ENCODE peak calls at places on chromosomes 2 and 18, in six cellular contexts. Q, L, I, P, Y and Z are unnamed samples.

GRCh38 chr2:46847185-46847710 is 68.4 kb downstream of the MCFD2 start:
- DNase-seq in Y (peak; percentile 77), L (peak; percentile 95), Q (peak; percentile 93), P (no peak), I (peak; percentile 96), Z (peak; percentile 96)

GRCh38 chr2:54871457-54872103 is 148.1 kb downstream of the EML6 start:
- DNase-seq in I (no peak), Y (peak; percentile 73), P (no peak), Q (no peak), L (no peak), Z (no peak)

GRCh38 chr2:220396287-220396686 is 768.9 kb downstream of the SLC4A3 start:
- DNase-seq in I (no peak), Q (no peak), Y (no peak), L (no peak), P (no peak), Z (no peak)

GRCh38 chr2:39664478-39664877 is 1.2 kb upstream of the TMEM178A start:
- DNase-seq in I (no peak), L (no peak), P (no peak), Q (no peak), Y (no peak), Z (no peak)

GRCh38 chr2:163182764-163183354 is 344.3 kb upstream of the KCNH7 start:
- DNase-seq in Y (no peak), P (no peak), Q (no peak), I (no peak), L (no peak), Z (peak; percentile 35)

GRCh38 chr18:52160652-52161051 is 179.3 kb upstream of the DCC start:
- DNase-seq in L (no peak), I (no peak), P (no peak), Y (no peak), Q (no peak), Z (no peak)

GRCh38 chr18:54983041-54983686 is 23.9 kb upstream of the CCDC68 start:
- DNase-seq in Q (no peak), I (no peak), L (no peak), P (peak; percentile 47), Y (peak; percentile 44), Z (peak; percentile 59)

GRCh38 chr2:44742054-44742453 is 199.4 kb upstream of the SIX3 start:
- DNase-seq in I (no peak), P (no peak), Q (no peak), Y (peak; percentile 49), L (no peak), Z (no peak)

GRCh38 chr2:18273205-18273604 is 287.2 kb downstream of the RDH14 start:
- DNase-seq in I (no peak), L (no peak), P (no peak), Y (no peak), Q (no peak), Z (no peak)

GRCh38 chr2:24076849-24077534 is 866 bp upstream of the SF3B6 start:
- DNase-seq in Y (no peak), P (no peak), L (no peak), Q (no peak), I (no peak), Z (peak; percentile 30)

GRCh38 chr18:64332851-64333250 is 184.0 kb upstream of the LINC00305 start:
- DNase-seq in Q (no peak), Y (no peak), P (no peak), L (no peak), I (no peak), Z (peak; percentile 14)

GRCh38 chr2:66701251-66701650 is 266.3 kb downstream of the MEIS1 start:
- DNase-seq in Y (no peak), I (no peak), P (no peak), Q (no peak), L (no peak), Z (no peak)
- TF ChIP-seq POLR2AphosphoS5 in Y (no peak), I (peak; percentile 62), P (no peak), Q (no peak), L (no peak), Z (no peak)

GRCh38 chr2:148814143-148814852 is 60.7 kb upstream of the KIF5C start:
- DNase-seq in P (no peak), I (peak; percentile 26), L (peak; percentile 57), Y (no peak), Q (no peak), Z (peak; percentile 29)

GRCh38 chr2:148813603-148814065 is 61.4 kb upstream of the KIF5C start:
- DNase-seq in I (peak; percentile 25), Q (no peak), P (no peak), Y (no peak), L (no peak), Z (no peak)

GRCh38 chr2:148814853-148815419 is 60.1 kb upstream of the KIF5C start:
- DNase-seq in P (no peak), I (peak; percentile 20), Y (no peak), L (peak; percentile 12), Q (no peak), Z (no peak)

GRCh38 chr2:148810081-148810480 is 64.9 kb upstream of the KIF5C start:
- DNase-seq in P (no peak), Q (no peak), L (no peak), Y (no peak), I (no peak), Z (no peak)

GRCh38 chr2:148812306-148812705 is 62.7 kb upstream of the KIF5C start:
- DNase-seq in P (no peak), Q (no peak), Y (no peak), L (peak; percentile 10), I (peak; percentile 41), Z (peak; percentile 67)
- TF ChIP-seq POLR2AphosphoS5 in P (no peak), Q (no peak), Y (no peak), L (peak; percentile 30), I (no peak), Z (no peak)

GRCh38 chr2:20448246-20449046 is 1.6 kb downstream of the RHOB start:
- DNase-seq in Q (no peak), Y (no peak), P (no peak), L (no peak), I (no peak), Z (no peak)
- TF ChIP-seq POLR2AphosphoS5 in Q (peak; percentile 63), Y (peak; percentile 46), P (no peak), L (peak; percentile 1), I (peak; percentile 90), Z (peak; percentile 63)

GRCh38 chr2:175233135-175233719 is 51.7 kb upstream of the ATP5MC3 start:
- DNase-seq in I (no peak), L (no peak), Q (no peak), P (no peak), Y (no peak), Z (no peak)

GRCh38 chr2:175228179-175228578 is 46.7 kb upstream of the ATP5MC3 start:
- DNase-seq in Q (no peak), Y (no peak), L (no peak), I (no peak), P (no peak), Z (no peak)

DNA sequence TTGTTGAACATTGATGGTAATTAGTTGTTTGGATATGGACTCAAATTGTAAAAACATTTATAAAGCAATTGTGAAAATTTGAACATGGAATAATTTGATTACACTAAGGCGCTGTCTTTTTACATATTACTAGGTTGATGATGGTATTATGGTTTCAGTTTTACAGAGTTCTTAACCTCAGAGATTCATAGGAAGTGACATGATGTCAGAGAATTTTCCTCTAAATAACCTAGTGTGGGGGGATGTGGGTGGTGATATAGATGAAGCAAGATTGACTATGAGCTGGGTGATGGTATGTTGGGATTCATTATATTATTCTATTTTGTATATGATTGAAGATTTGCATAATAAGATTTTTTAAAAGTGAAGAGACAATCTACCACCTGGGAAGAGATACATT is 45.9 kb upstream of the ATP5MC3 start:
- DNase-seq in P (no peak), L (no peak), Q (no peak), I (no peak), Y (no peak), Z (no peak)
- TF ChIP-seq POLR2AphosphoS5 in P (no peak), L (no peak), Q (no peak), I (no peak), Y (no peak), Z (no peak)

GRCh38 chr2:12980817-12981216 is 264.1 kb downstream of the TRIB2 start:
- DNase-seq in L (no peak), I (no peak), P (no peak), Q (no peak), Y (no peak), Z (peak; percentile 36)

GRCh38 chr2:12987246-12987645 is 270.5 kb downstream of the TRIB2 start:
- DNase-seq in P (no peak), Y (no peak), Q (no peak), L (no peak), I (no peak), Z (peak; percentile 71)

GRCh38 chr2:12978058-12978835 is 261.5 kb downstream of the TRIB2 start:
- DNase-seq in L (no peak), P (no peak), I (no peak), Y (no peak), Q (no peak), Z (no peak)

GRCh38 chr2:12979066-12979465 is 262.3 kb downstream of the TRIB2 start:
- DNase-seq in Q (no peak), Y (no peak), P (no peak), I (no peak), L (no peak), Z (no peak)

DNA sequence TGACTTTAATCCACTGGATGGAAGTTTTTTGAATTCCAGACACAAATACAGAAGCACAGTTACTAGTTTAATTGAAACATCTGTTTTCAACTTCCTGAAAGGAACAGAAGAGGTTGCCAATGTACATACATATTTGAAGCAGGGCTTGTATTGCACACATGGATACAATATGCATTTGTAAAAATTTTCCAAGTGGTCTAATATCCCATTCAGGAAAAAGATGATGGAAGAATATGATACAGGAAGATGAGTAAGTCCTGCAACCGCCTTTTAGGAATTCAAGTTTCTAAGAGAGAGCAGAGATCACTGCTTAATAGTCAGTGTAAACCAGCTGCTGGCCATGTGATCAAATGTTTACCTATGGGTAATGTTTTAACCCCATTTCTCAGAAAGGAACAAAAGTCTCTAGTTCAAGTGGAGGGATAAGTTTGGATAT is 265.4 kb downstream of the TRIB2 start:
- DNase-seq in P (no peak), Y (no peak), L (no peak), I (no peak), Q (no peak), Z (peak; percentile 90)
- TF ChIP-seq POLR2AphosphoS5 in P (no peak), Y (no peak), L (no peak), I (no peak), Q (no peak), Z (peak; percentile 21)

DNA sequence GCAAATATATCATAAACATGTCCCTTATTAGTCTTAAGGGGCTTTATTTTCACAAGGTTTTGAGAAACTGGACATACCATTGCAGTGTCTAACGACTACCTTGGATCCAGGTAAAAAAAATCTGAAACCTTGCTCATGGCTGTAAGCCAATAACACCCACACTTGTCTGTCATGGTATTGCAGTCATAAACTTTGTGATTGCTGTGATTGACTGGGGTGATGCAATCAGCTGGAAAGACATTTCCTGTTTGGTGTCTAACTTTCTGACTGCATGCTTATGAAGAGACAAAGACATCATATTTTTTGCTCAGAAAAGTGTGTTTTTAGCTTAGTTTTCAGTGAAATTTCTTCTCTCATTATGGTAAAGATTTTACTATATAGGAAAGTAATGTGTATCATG is 635.0 kb downstream of the TSN start:
- DNase-seq in P (no peak), I (peak; percentile 38), Q (no peak), L (no peak), Y (no peak), Z (no peak)
- TF ChIP-seq POLR2AphosphoS5 in P (no peak), I (peak; percentile 40), Q (no peak), L (no peak), Y (no peak), Z (no peak)

GRCh38 chr2:135189148-135189547 is 137.1 kb downstream of the RAB3GAP1 start:
- DNase-seq in Q (no peak), L (no peak), Y (no peak), P (no peak), I (no peak), Z (no peak)
- TF ChIP-seq POLR2AphosphoS5 in Q (no peak), L (no peak), Y (no peak), P (no peak), I (no peak), Z (no peak)